ENCODE peak calls at places on chromosomes 5 and 9, in seven cellular contexts. B is HCT116, E is NB4, U is A549, O is sigmoid colon, J is upper lobe of left lung, I is prostate gland. P is an unnamed sample.

GRCh38 chr9:133104718-133105460 is 16.2 kb downstream of the RALGDS start:
- DNase-seq in J (peak), I (no peak), O (peak), B (no peak), U (no peak), E (no peak), P (no peak)

GRCh38 chr5:177378884-177379883 is 5.0 kb upstream of the SLC34A1 start:
- DNase-seq in U (peak), J (no peak), I (no peak), E (peak), O (no peak), B (no peak), P (peak)

GRCh38 chr5:105840800-105841199 is 1829.9 kb downstream of the EFNA5 start:
- DNase-seq in U (no peak), B (no peak), J (no peak), O (no peak), E (no peak), I (no peak), P (no peak)

GRCh38 chr5:59554501-59554900 is 339.0 kb downstream of the PDE4D start:
- DNase-seq in I (no peak), U (no peak), B (no peak), E (no peak), O (no peak), J (no peak), P (no peak)

GRCh38 chr5:77294212-77294611 is 83.7 kb downstream of the PDE8B start:
- DNase-seq in O (no peak), I (no peak), U (no peak), E (no peak), B (no peak), J (no peak), P (no peak)

GRCh38 chr9:35844628-35845301 is 15.7 kb downstream of the TMEM8B start:
- DNase-seq in B (peak), U (peak), I (peak), J (no peak), E (peak), O (peak), P (peak)

GRCh38 chr9:136268318-136268717 is 22.7 kb upstream of the QSOX2 start:
- DNase-seq in O (no peak), U (peak), I (no peak), B (no peak), J (no peak), E (no peak), P (peak)

GRCh38 chr9:86242012-86242411 is 17.4 kb downstream of the C9orf153 start:
- DNase-seq in O (no peak), I (no peak), J (no peak), B (no peak), E (peak), U (no peak), P (no peak)

GRCh38 chr9:102456562-102456961 is 538.6 kb upstream of the CYLC2 start:
- DNase-seq in O (no peak), E (no peak), J (no peak), I (no peak), U (no peak), B (no peak), P (no peak)

GRCh38 chr9:86557063-86557766 is 203.0 kb upstream of the TUT7 start:
- DNase-seq in I (no peak), O (peak), J (no peak), E (peak), B (no peak), U (no peak), P (no peak)

GRCh38 chr9:126522957-126523356 is 90.8 kb upstream of the LMX1B start:
- DNase-seq in B (no peak), J (no peak), I (no peak), O (peak), U (no peak), E (peak), P (no peak)

GRCh38 chr5:34534237-34535108 is 121.7 kb upstream of the RAI14 start:
- DNase-seq in I (no peak), U (no peak), B (no peak), O (no peak), J (no peak), E (no peak), P (peak)

GRCh38 chr5:123164019-123164418 is 75.0 kb downstream of the PRDM6 start:
- DNase-seq in J (no peak), E (no peak), I (no peak), U (no peak), O (no peak), B (no peak), P (no peak)

GRCh38 chr5:74034738-74035137 is 408.7 kb downstream of the ARHGEF28 start:
- DNase-seq in I (peak), J (no peak), U (peak), B (no peak), O (no peak), E (no peak), P (no peak)

GRCh38 chr5:53323511-53323910 is 156.9 kb upstream of the FST start:
- DNase-seq in U (no peak), O (no peak), B (no peak), J (no peak), I (no peak), E (no peak), P (no peak)

GRCh38 chr5:59715228-59715627 is 178.3 kb downstream of the PDE4D start:
- DNase-seq in J (no peak), U (no peak), I (no peak), O (no peak), E (no peak), B (no peak), P (no peak)

GRCh38 chr5:171622010-171622409 is 163.6 kb upstream of the SMIM23 start:
- DNase-seq in B (no peak), I (no peak), E (no peak), J (no peak), O (peak), U (no peak), P (no peak)

GRCh38 chr5:218457-219289 is 553 bp downstream of the SDHA start:
- DNase-seq in I (peak), O (no peak), E (peak), J (peak), B (no peak), U (peak), P (peak)

GRCh38 chr9:120478208-120478607 is 101.8 kb downstream of the CDK5RAP2 start:
- DNase-seq in U (peak), E (peak), O (no peak), I (no peak), J (no peak), B (no peak), P (no peak)

GRCh38 chr9:6412572-6413364 is at the start of gene UHRF2:
- DNase-seq in I (peak), E (peak), U (peak), O (peak), J (peak), B (peak), P (peak)
- TF ChIP-seq POLR2A in I (peak), E (peak), U (peak), O (peak), J (no peak), B (peak), P (peak)

GRCh38 chr5:181242031-181242451 is 1.7 kb downstream of the RACK1 start:
- DNase-seq in O (peak), B (no peak), I (no peak), J (no peak), E (no peak), U (no peak), P (no peak)

GRCh38 chr5:181243020-181243520 is 636 bp downstream of the RACK1 start:
- DNase-seq in B (no peak), O (peak), I (no peak), E (peak), J (no peak), U (no peak), P (no peak)

GRCh38 chr5:181245427-181246275 is 1.9 kb upstream of the RACK1 start:
- DNase-seq in U (no peak), E (no peak), O (no peak), I (no peak), B (no peak), J (peak), P (no peak)

GRCh38 chr5:181241393-181241975 is 2.2 kb downstream of the RACK1 start:
- DNase-seq in O (peak), U (peak), B (no peak), J (no peak), E (peak), I (no peak), P (no peak)

DNA sequence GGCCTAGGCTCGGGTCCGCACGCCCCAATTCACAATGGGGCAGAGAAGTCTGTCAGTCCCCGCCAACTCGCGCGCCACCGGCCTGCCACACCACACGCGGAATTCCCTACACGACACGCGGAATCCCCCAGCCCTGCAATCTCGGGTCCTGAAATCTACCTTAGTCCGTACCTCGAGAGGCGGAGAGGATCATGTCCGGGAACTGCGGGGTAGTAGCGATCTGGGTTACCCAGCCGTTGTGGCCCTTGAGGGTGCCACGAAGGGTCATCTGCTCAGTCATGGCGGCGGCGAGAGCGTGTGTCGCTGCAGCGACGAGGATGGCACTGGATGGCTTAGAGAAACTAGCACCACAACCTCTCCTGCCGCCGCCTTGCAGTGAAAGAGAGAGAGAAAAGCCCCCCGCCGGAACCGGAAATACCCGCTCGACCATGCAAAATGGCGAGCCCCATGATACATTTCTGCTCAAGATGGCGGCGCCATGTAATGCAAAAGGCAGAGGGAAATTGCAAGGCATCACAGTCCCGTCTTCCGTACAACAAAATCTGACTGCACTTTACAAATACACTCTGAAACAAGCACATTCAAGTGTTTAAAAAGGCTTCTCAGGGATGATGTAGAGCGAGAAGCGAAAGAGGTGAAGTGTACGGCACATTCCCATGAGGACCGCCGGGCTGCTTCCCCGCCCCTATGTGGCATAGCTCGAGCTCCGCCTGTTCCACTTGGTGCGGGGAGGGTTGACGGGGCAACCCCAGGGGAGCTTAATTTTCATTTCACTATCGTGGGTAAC is at the start of gene RACK1:
- DNase-seq in J (peak), O (peak), I (peak), E (peak), U (peak), B (peak), P (no peak)
- TF ChIP-seq POLR2A in J (peak), O (peak), I (peak), E (peak), U (peak), B (peak), P (peak)

GRCh38 chr5:1793301-1793740 is 6.3 kb downstream of the MRPL36 start:
- DNase-seq in U (no peak), E (peak), J (no peak), O (peak), I (no peak), B (no peak), P (no peak)

GRCh38 chr5:1794896-1795290 is 4.7 kb downstream of the MRPL36 start:
- DNase-seq in O (peak), U (no peak), J (peak), E (no peak), I (no peak), B (no peak), P (no peak)

GRCh38 chr5:1791176-1791575 is 8.5 kb downstream of the MRPL36 start:
- DNase-seq in O (peak), E (no peak), I (no peak), U (no peak), J (no peak), B (no peak), P (no peak)

GRCh38 chr5:1793966-1794895 is 5.4 kb downstream of the MRPL36 start:
- DNase-seq in O (peak), I (no peak), E (peak), J (peak), U (no peak), B (no peak), P (no peak)

GRCh38 chr5:1792842-1793266 is 6.8 kb downstream of the MRPL36 start:
- DNase-seq in J (no peak), U (no peak), E (peak), I (no peak), O (peak), B (no peak), P (no peak)
- TF ChIP-seq POLR2A in J (no peak), U (no peak), E (peak), I (no peak), O (no peak), B (no peak), P (no peak)

GRCh38 chr5:138465288-138466057 is at the start of gene EGR1:
- DNase-seq in B (peak), O (peak), U (peak), I (peak), E (peak), J (peak), P (peak)

GRCh38 chr5:138468133-138468965 is 3.1 kb downstream of the EGR1 start:
- DNase-seq in O (no peak), B (peak), U (peak), J (no peak), E (peak), I (no peak), P (no peak)

GRCh38 chr5:138467711-138468132 is 2.4 kb downstream of the EGR1 start:
- DNase-seq in E (no peak), J (no peak), B (no peak), U (no peak), O (no peak), I (no peak), P (no peak)

GRCh38 chr5:138466058-138466899 is 1.0 kb downstream of the EGR1 start:
- DNase-seq in O (no peak), B (no peak), E (no peak), U (peak), J (peak), I (peak), P (no peak)

DNA sequence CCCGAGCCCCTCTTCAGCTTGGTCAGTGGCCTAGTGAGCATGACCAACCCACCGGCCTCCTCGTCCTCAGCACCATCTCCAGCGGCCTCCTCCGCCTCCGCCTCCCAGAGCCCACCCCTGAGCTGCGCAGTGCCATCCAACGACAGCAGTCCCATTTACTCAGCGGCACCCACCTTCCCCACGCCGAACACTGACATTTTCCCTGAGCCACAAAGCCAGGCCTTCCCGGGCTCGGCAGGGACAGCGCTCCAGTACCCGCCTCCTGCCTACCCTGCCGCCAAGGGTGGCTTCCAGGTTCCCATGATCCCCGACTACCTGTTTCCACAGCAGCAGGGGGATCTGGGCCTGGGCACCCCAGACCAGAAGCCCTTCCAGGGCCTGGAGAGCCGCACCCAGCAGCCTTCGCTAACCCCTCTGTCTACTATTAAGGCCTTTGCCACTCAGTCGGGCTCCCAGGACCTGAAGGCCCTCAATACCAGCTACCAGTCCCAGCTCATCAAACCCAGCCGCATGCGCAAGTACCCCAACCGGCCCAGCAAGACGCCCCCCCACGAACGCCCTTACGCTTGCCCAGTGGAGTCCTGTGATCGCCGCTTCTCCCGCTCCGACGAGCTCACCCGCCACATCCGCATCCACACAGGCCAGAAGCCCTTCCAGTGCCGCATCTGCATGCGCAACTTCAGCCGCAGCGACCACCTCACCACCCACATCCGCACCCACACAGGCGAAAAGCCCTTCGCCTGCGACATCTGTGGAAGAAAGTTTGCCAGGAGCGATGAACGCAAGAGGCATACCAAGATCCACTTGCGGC is 1.8 kb downstream of the EGR1 start:
- DNase-seq in J (peak), B (no peak), I (no peak), E (no peak), O (no peak), U (peak), P (peak)
- TF ChIP-seq POLR2A in J (no peak), B (no peak), I (no peak), E (peak), O (no peak), U (no peak), P (no peak)

GRCh38 chr5:151077419-151077818 is 3.4 kb downstream of the TNIP1 start:
- DNase-seq in E (no peak), U (no peak), I (no peak), J (no peak), O (no peak), B (no peak), P (no peak)
- TF ChIP-seq POLR2A in E (no peak), U (no peak), I (no peak), J (no peak), O (no peak), B (no peak), P (no peak)

GRCh38 chr9:127801955-127802575 is 617 bp upstream of the FPGS start:
- DNase-seq in B (no peak), J (no peak), I (no peak), U (no peak), E (peak), O (no peak), P (no peak)

GRCh38 chr9:127805620-127806019 is 2.9 kb downstream of the FPGS start:
- DNase-seq in U (peak), I (no peak), O (no peak), J (no peak), E (peak), B (peak), P (peak)

GRCh38 chr9:127802576-127803443 is at the start of gene FPGS:
- DNase-seq in O (peak), U (peak), B (peak), I (peak), J (peak), E (peak), P (peak)

GRCh38 chr9:127806871-127807270 is 4.2 kb downstream of the FPGS start:
- DNase-seq in I (no peak), J (peak), E (no peak), B (no peak), O (no peak), U (no peak), P (no peak)

GRCh38 chr9:127803507-127804352 is 1.0 kb downstream of the FPGS start:
- DNase-seq in E (peak), O (peak), U (peak), B (no peak), I (no peak), J (peak), P (no peak)
- TF ChIP-seq POLR2A in E (no peak), O (no peak), U (no peak), B (no peak), I (no peak), J (no peak), P (peak)

DNA sequence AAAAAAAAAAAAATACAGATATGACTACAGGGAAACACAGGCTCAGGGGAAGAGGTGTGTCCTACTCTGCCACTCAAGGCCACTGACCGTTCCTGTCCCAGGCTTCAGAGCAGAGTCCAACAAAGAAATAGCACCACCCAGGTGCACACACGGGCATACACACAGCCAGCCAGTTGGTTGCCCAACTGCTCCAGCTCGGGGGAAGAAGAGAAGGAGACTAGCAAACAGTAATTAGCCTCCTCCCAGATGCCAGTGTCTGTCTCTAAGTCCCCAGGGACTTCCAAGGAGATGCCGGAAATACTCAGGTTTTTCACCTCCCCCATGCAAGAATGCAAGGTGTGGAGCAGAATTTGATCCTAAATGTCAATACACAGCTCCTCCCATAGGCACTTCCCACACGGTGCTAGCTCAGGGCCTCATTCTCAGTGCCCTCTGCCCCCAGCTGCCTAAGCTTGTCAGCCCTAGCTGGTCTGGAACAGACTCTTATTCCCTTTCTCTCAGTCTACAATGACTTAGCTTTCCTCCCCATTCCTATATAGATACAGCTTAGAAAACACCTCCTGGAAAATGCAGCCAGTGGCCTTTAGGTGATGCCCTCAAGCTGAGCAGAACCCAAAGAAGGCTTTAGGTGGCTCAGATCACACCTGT is 1.7 kb downstream of the MYORG start:
- DNase-seq in U (peak), I (no peak), B (no peak), O (no peak), J (no peak), E (peak), P (no peak)
- TF ChIP-seq POLR2A in U (no peak), I (no peak), B (no peak), O (no peak), J (no peak), E (no peak), P (no peak)

DNA sequence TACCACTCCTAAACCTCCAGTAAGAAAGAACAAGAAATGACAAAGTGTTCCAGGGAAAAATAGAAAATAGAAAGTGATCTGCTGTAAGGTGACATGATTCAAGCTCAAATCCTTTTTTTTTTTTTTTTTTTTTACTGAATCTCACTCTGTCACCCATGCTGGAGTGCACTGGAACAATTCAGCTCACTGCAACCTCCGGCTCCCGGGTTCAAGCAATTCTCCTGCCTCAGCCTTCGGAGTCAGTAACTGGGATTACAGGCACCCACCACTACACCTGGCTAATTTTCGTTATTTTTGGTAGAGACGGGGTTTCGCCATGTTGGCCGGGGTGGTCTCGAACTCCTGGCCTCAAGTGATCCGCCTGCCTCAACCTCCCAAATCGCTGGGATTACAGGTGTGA is 35.9 kb downstream of the TTLL11 start:
- DNase-seq in B (no peak), U (no peak), J (no peak), I (no peak), O (no peak), E (no peak), P (no peak)
- TF ChIP-seq POLR2A in B (no peak), U (no peak), J (no peak), I (no peak), O (no peak), E (no peak), P (no peak)